ENCODE peak calls at places on chromosomes 7 and 10, in five cellular contexts. N is GM12878, F is OCI-LY7, J is MM.1S, T is osteoblast. C is an unnamed sample. For H3K9me3 and H3K79me2, the result is how much of the 10 kb centered on the place peaks cover.

GRCh38 chr10:102657451-102657850 is 13.2 kb downstream of the TRIM8 start:
- DNase-seq in N (no peak), F (no peak), J (no peak), T (peak), C (no peak)

GRCh38 chr10:126058104-126058503 is 161.7 kb downstream of the FANK1 start:
- DNase-seq in N (no peak), F (no peak), J (no peak), T (peak), C (no peak)

GRCh38 chr10:74896788-74897527 is 70.6 kb downstream of the KAT6B start:
- DNase-seq in N (no peak), F (no peak), J (no peak), T (no peak), C (no peak)

GRCh38 chr7:75715864-75716263 is 22.9 kb downstream of the HIP1 start:
- DNase-seq in N (no peak), F (no peak), J (no peak), T (no peak), C (no peak)

GRCh38 chr10:119654540-119654939 is 3.4 kb downstream of the BAG3 start:
- DNase-seq in N (no peak), F (no peak), J (no peak), T (peak), C (no peak)

GRCh38 chr10:76397957-76398665 is 966.7 kb downstream of the LRMDA start:
- DNase-seq in N (no peak), F (no peak), J (no peak), T (peak), C (no peak)

GRCh38 chr10:96683065-96683464 is 37.2 kb downstream of the PIK3AP1 start:
- DNase-seq in N (no peak), F (no peak), J (no peak), T (no peak), C (no peak)

GRCh38 chr7:26192485-26193087 is 8.0 kb downstream of the HNRNPA2B1 start:
- DNase-seq in N (no peak), F (no peak), J (no peak), T (no peak), C (no peak)

GRCh38 chr7:133258174-133258573 is 5.3 kb downstream of the EXOC4 start:
- DNase-seq in N (no peak), F (no peak), J (no peak), T (no peak), C (no peak)

GRCh38 chr10:29063806-29064644 is 224.8 kb upstream of the LYZL1 start:
- DNase-seq in N (no peak), F (no peak), J (no peak), T (no peak), C (no peak)

GRCh38 chr10:29922904-29923303 is 136.5 kb downstream of the JCAD start:
- DNase-seq in N (no peak), F (no peak), J (no peak), T (no peak), C (no peak)

GRCh38 chr7:26061340-26062239 is 90.4 kb upstream of the NFE2L3 start:
- DNase-seq in N (peak), F (peak), J (peak), T (peak), C (peak)

GRCh38 chr7:102994567-102994966 is 80.0 kb downstream of the FBXL13 start:
- DNase-seq in N (no peak), F (peak), J (no peak), T (no peak), C (no peak)

DNA sequence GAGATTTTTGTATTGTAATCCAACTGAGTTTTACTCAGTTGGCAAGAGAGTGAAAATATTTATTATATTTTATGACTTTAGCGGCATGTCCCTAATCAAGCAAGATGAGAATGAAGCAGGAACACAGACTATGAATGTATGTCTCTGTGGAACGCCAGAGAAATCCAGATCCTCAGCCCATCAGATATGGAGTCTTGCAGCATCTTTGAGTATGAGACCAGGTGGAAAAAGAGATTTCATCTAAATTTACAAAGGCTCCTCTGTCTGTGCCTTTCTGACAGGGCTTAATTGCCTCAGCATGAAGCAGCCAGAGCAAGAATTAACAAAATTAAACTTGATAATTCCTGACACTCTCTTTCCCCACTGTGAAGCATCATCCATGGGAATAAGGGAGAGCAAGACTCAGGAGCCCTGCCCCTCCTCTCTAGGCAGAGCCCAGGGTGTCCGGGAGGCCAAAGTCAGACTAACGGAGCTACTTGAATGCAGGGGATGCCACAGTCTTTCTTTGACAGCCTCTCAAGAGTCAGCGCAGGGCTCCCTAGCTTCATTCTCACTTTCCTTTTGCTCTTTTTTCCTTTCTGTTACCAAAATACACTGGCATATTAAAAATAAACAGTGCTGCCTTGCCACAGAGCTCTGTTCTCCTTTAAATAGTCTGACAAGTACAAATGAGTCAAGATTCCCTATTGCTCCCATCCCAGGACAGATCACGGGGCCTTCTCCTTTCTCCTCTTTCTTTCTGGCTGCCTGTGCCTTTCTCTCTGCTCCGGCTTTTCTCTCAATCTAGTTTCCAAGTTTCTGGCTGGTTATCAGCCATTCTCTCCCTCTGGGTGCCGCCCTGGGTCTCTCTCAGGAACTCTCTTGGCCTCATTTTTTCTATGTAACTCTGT is 132.2 kb upstream of the INHBA start:
- DNase-seq in N (no peak), F (no peak), J (no peak), T (peak), C (no peak)
- H3K9me3 ChIP-seq in N (under half), F (under half), J (under half), T (under half), C (under half)

GRCh38 chr7:69683002-69683401 is 84.7 kb downstream of the AUTS2 start:
- DNase-seq in N (no peak), F (no peak), J (no peak), T (no peak), C (no peak)
- H3K79me2 ChIP-seq in N (under half), F (half or more), J (under half), T (under half), C (half or more)

DNA sequence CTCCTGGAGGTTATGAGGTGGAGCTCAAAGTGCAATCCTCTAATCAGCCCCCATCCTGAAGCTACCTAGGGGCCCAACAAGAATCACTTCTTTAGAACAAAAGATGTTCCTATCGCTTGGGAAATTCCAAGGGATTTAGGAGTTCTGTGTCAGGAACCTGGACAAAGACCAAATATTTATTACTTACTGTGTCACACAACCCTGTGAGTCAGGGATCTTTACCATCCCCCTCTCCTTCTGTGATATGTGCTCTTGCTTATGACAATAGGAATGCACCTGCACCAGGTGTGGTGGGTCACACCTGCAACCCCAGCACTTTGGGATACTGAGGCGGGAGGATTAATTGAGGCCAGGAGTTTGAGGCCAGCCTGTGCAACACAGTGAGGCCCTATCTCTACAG is 485.8 kb downstream of the PLXDC2 start:
- DNase-seq in N (no peak), F (no peak), J (no peak), T (no peak), C (no peak)
- H3K9me3 ChIP-seq in N (under half), F (under half), J (under half), T (under half), C (under half)

DNA sequence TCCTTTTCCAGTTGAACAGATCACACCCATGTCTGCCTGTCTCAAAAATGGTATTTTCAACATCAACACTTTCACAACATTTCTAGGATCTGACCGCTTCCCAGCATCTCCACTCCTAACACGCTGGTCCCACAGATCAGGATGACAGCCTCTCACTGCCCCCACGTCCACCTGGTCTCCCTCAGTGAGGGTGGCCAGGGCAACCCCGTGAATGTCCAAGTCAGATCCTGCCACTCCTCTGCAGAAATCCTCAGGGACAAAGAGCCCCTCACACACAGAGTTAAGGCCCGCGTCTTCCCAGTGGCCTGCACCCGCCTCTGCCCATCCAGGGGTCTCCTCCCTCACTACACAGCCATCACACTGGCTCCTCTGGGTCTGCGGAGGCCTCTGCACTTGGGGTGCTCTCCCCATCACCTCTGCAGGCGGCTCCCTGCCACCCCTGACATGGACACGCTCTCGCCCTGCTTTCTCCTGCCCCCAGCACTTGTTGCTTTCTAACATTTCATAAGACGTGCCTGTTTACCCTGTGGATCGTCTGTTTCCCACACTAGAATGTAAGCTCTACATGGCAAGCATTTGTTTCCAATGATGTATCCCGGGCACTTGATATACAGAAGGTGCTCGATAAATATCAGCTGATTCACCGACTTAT is 20.0 kb downstream of the GNA12 start:
- DNase-seq in N (no peak), F (no peak), J (no peak), T (peak), C (no peak)
- H3K79me2 ChIP-seq in N (under half), F (half or more), J (half or more), T (half or more), C (half or more)

DNA sequence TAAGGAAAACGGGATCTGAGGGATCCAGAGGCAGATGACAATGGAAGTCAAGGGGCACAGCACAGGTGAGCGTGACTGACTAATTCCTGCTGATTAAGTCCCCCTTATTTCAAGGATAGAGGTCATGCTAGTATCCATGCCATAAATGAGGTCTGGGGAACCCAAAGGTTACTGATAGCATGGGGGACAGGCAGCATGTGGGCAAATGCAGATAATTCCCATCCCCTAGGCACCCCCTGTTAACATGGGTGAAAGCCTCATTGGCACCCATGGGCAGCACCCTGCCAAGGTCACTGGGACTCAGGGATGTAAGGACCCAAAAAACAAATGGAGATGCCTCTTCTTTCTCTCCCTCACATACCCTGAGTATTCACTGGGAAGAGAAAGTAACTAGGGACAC is 139.7 kb downstream of the WDR11 start:
- DNase-seq in N (no peak), F (no peak), J (no peak), T (no peak), C (no peak)
- H3K9me3 ChIP-seq in N (under half), F (under half), J (under half), T (under half), C (under half)

GRCh38 chr10:32340596-32341180 is 6.3 kb downstream of the EPC1 start:
- DNase-seq in N (no peak), F (no peak), J (no peak), T (no peak), C (no peak)

GRCh38 chr10:32346134-32346550 is 816 bp downstream of the EPC1 start:
- DNase-seq in N (peak), F (peak), J (peak), T (peak), C (peak)

GRCh38 chr10:32337343-32337742 is 9.6 kb downstream of the EPC1 start:
- DNase-seq in N (no peak), F (no peak), J (no peak), T (no peak), C (no peak)

GRCh38 chr10:32338262-32338661 is 8.7 kb downstream of the EPC1 start:
- DNase-seq in N (no peak), F (no peak), J (no peak), T (no peak), C (no peak)

DNA sequence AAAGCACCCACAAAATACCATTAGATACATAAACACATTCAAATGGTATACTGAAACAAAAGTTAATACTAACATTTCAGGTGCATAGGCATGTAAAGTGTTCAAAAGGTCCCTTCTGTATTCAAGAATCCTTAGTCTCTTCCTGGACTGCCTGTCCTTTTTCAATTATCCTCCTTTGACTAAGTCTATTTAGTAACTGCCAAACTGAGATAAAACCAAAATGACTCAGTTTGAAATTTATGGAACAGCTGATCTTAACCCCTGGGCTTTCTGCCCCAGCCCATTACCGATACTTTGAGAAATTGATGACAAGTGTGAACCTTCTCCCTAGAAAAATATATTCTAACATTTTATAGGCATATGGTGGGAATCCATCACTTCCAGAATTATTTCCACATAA is 5.4 kb downstream of the EPC1 start:
- DNase-seq in N (no peak), F (no peak), J (no peak), T (no peak), C (no peak)
- H3K79me2 ChIP-seq in N (half or more), F (half or more), J (half or more), T (half or more), C (half or more)

DNA sequence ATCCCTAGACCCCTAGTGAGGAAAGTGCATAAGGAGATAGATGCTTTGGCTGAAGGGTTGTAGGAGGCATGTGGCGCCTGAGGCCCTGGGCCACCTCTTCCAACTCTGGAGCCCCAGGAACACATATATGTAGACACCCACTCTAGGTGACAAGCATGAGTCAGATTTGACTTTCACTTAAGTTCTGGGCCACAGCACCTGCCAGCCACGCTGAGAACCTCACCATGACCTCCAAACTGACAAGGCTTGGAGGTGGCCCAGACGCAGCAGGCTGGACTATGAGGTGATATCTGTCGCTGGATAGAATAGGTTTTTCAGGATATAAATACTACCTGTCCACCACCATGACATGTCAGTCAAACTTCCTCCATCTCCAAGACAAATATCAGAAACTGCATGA is 894.0 kb upstream of the ZNF722 start:
- DNase-seq in N (no peak), F (no peak), J (no peak), T (no peak), C (no peak)
- H3K9me3 ChIP-seq in N (under half), F (under half), J (under half), T (under half), C (under half)

GRCh38 chr7:107051376-107051775 is 6.9 kb downstream of the PRKAR2B start:
- DNase-seq in N (no peak), F (no peak), J (no peak), T (no peak), C (no peak)
- H3K79me2 ChIP-seq in N (under half), F (half or more), J (under half), T (under half), C (under half)